ENCODE peak calls at places on chromosomes 1 and 21, in four cellular contexts. One of them, this sample, is unnamed.
A peak's percentile ranks its signal among the peaks of the same experiment; 100 is the strongest.

GRCh38 chr1:228060458-228061190 is 21.9 kb upstream of the ARF1 start:
- DNase-seq in adrenal gland: no peak
- DNase-seq in right atrium auricular region: no peak
- DNase-seq in heart right ventricle: no peak
- DNase-seq in this sample: no peak

GRCh38 chr21:42315296-42315891 is at the start of gene TFF3:
- DNase-seq in adrenal gland: peak; percentile 22
- DNase-seq in heart right ventricle: no peak
- DNase-seq in right atrium auricular region: peak; percentile 58
- DNase-seq in this sample: peak; percentile 47

GRCh38 chr1:62688687-62689085 is 500 bp upstream of the DOCK7 start:
- DNase-seq in adrenal gland: no peak
- DNase-seq in heart right ventricle: no peak
- DNase-seq in right atrium auricular region: no peak
- DNase-seq in this sample: peak; percentile 19

GRCh38 chr1:50415235-50416149 is 7.8 kb downstream of the DMRTA2 start:
- DNase-seq in heart right ventricle: no peak
- DNase-seq in right atrium auricular region: no peak
- DNase-seq in adrenal gland: no peak
- DNase-seq in this sample: no peak

GRCh38 chr1:11594222-11594621 is 60.0 kb downstream of the FBXO2 start:
- DNase-seq in right atrium auricular region: no peak
- DNase-seq in heart right ventricle: no peak
- DNase-seq in adrenal gland: no peak
- DNase-seq in this sample: peak; percentile 28

GRCh38 chr1:241802849-241803248 is 45.2 kb upstream of the EXO1 start:
- DNase-seq in heart right ventricle: no peak
- DNase-seq in adrenal gland: no peak
- DNase-seq in right atrium auricular region: no peak
- DNase-seq in this sample: peak; percentile 88

GRCh38 chr1:111804736-111805135 is 49.0 kb downstream of the DDX20 start:
- DNase-seq in right atrium auricular region: no peak
- DNase-seq in adrenal gland: no peak
- DNase-seq in heart right ventricle: no peak
- DNase-seq in this sample: no peak

GRCh38 chr1:70420320-70420719 is 9.3 kb downstream of the CTH start:
- DNase-seq in heart right ventricle: no peak
- DNase-seq in right atrium auricular region: no peak
- DNase-seq in adrenal gland: no peak
- DNase-seq in this sample: no peak

GRCh38 chr1:236164273-236164672 is 21.9 kb downstream of the GPR137B start:
- DNase-seq in heart right ventricle: no peak
- DNase-seq in right atrium auricular region: no peak
- DNase-seq in adrenal gland: no peak
- DNase-seq in this sample: no peak

GRCh38 chr1:85494074-85494956 is 29.4 kb upstream of the DDAH1 start:
- DNase-seq in right atrium auricular region: no peak
- DNase-seq in heart right ventricle: no peak
- DNase-seq in adrenal gland: no peak
- DNase-seq in this sample: no peak

GRCh38 chr1:176954242-176954641 is 210.3 kb downstream of the ASTN1 start:
- DNase-seq in heart right ventricle: no peak
- DNase-seq in adrenal gland: no peak
- DNase-seq in right atrium auricular region: no peak
- DNase-seq in this sample: peak; percentile 24

GRCh38 chr21:16248705-16249104 is 518.9 kb downstream of the USP25 start:
- DNase-seq in adrenal gland: no peak
- DNase-seq in right atrium auricular region: no peak
- DNase-seq in heart right ventricle: no peak
- DNase-seq in this sample: no peak

GRCh38 chr1:182206628-182207239 is 145.2 kb upstream of the ZNF648 start:
- DNase-seq in heart right ventricle: peak; percentile 66
- DNase-seq in adrenal gland: peak; percentile 47
- DNase-seq in right atrium auricular region: peak; percentile 92
- DNase-seq in this sample: no peak

GRCh38 chr1:23624440-23624839 is 65.1 kb upstream of the ID3 start:
- DNase-seq in right atrium auricular region: no peak
- DNase-seq in adrenal gland: no peak
- DNase-seq in heart right ventricle: no peak
- DNase-seq in this sample: no peak

GRCh38 chr1:211259596-211260126 is 495 bp downstream of the RCOR3 start:
- DNase-seq in heart right ventricle: peak; percentile 62
- DNase-seq in adrenal gland: peak; percentile 69
- DNase-seq in right atrium auricular region: no peak
- DNase-seq in this sample: no peak

GRCh38 chr1:201584510-201584991 is 45.6 kb downstream of the NAV1 start:
- DNase-seq in heart right ventricle: no peak
- DNase-seq in right atrium auricular region: peak; percentile 64
- DNase-seq in adrenal gland: no peak
- DNase-seq in this sample: no peak

GRCh38 chr1:20216574-20216973 is 30.3 kb upstream of the PLA2G2C start:
- DNase-seq in right atrium auricular region: no peak
- DNase-seq in heart right ventricle: no peak
- DNase-seq in adrenal gland: no peak
- DNase-seq in this sample: peak; percentile 55

GRCh38 chr21:39000496-39000895 is 182.8 kb downstream of the PSMG1 start:
- DNase-seq in right atrium auricular region: no peak
- DNase-seq in adrenal gland: no peak
- DNase-seq in heart right ventricle: peak; percentile 66
- DNase-seq in this sample: peak; percentile 47

GRCh38 chr1:40620150-40620549 is 45.3 kb downstream of the RIMS3 start:
- DNase-seq in right atrium auricular region: no peak
- DNase-seq in adrenal gland: no peak
- DNase-seq in heart right ventricle: no peak
- DNase-seq in this sample: no peak

GRCh38 chr1:155117610-155118009 is 10.1 kb upstream of the EFNA1 start:
- DNase-seq in right atrium auricular region: no peak
- DNase-seq in adrenal gland: no peak
- DNase-seq in heart right ventricle: no peak
- DNase-seq in this sample: no peak
- H3K4me3 ChIP-seq in right atrium auricular region: no peak overlapping the region
- H3K4me3 ChIP-seq in adrenal gland: no peak overlapping the region
- H3K4me3 ChIP-seq in heart right ventricle: no peak overlapping the region
- H3K4me3 ChIP-seq in this sample: no peak overlapping the region

DNA sequence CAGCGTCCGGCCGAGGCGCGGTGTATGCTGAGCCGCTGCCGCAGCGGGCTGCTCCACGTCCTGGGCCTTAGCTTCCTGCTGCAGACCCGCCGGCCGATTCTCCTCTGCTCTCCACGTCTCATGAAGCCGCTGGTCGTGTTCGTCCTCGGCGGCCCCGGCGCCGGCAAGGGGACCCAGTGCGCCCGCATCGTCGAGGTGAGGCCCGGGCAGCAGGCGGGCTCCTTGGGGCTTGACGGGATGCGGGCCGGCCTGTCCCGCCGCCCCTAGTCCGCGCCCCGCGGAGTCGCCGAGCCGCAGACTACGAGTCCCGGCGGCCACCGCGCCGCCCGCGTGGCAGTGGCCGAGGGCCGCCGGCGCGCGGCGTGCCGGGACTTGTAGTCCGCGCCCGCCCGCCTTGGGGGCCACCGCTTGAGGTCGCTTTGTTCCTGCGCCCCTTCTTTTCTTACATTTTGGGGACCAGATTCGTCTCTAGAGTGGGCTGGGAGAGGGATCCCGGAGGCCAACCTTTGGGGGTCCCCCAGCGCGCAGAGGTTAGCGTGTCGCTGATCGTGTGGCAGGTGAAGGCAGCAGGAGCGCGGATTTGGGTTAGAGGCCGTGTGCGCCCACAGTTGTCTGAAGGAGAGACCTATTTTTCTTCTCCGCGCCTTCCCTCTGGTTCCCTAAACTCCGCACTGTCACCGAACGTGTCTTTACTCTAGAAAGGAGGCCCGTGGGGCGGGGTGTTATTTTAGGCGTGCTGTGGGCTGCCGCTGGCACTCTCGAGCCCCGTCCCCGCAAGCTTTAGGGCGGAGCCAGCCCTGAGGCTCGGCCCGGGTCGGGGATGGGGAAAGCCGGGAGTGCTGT is 553 bp downstream of the CMPK1 start:
- DNase-seq in heart right ventricle: peak; percentile 75
- DNase-seq in right atrium auricular region: peak; percentile 82
- DNase-seq in adrenal gland: peak; percentile 83
- DNase-seq in this sample: peak; percentile 80
- TF ChIP-seq CTCF in heart right ventricle: peak; percentile 24
- TF ChIP-seq CTCF in right atrium auricular region: no peak
- TF ChIP-seq CTCF in adrenal gland: no peak
- TF ChIP-seq CTCF in this sample: no peak

DNA sequence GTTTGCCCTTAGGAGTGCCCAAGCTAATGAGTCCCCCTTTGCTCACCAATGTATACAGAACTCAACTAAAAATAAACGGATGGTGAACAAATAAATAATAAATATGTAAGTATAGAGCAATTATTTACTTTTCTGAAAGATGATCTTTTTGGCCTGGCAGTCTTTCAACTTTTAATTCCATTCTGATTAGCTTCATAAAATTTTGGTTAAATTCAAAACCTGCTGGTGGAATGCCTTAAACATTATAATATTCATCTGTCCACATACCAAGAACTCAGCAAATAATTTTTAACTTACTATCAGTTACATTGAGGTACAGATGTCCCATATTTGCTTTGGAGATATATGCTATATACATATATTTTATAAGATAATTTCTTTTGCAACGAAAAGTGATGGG is 204.3 kb downstream of the APP start:
- DNase-seq in heart right ventricle: no peak
- DNase-seq in right atrium auricular region: no peak
- DNase-seq in adrenal gland: no peak
- DNase-seq in this sample: no peak
- H3K4me3 ChIP-seq in heart right ventricle: no peak overlapping the region
- H3K4me3 ChIP-seq in right atrium auricular region: no peak overlapping the region
- H3K4me3 ChIP-seq in adrenal gland: no peak overlapping the region
- H3K4me3 ChIP-seq in this sample: no peak overlapping the region

GRCh38 chr1:203178083-203178482 is 2.5 kb upstream of the MYBPH start:
- DNase-seq in heart right ventricle: no peak
- DNase-seq in right atrium auricular region: no peak
- DNase-seq in adrenal gland: no peak
- DNase-seq in this sample: no peak

GRCh38 chr1:203176273-203176672 is 647 bp upstream of the MYBPH start:
- DNase-seq in adrenal gland: no peak
- DNase-seq in heart right ventricle: no peak
- DNase-seq in right atrium auricular region: no peak
- DNase-seq in this sample: no peak

GRCh38 chr1:203176744-203177460 is 1.3 kb upstream of the MYBPH start:
- DNase-seq in right atrium auricular region: no peak
- DNase-seq in heart right ventricle: no peak
- DNase-seq in adrenal gland: no peak
- DNase-seq in this sample: no peak

GRCh38 chr1:203178821-203179220 is 3.2 kb upstream of the MYBPH start:
- DNase-seq in right atrium auricular region: no peak
- DNase-seq in adrenal gland: no peak
- DNase-seq in heart right ventricle: no peak
- DNase-seq in this sample: no peak

GRCh38 chr1:203177471-203178039 is 1.9 kb upstream of the MYBPH start:
- DNase-seq in adrenal gland: peak; percentile 52
- DNase-seq in heart right ventricle: no peak
- DNase-seq in right atrium auricular region: no peak
- DNase-seq in this sample: peak; percentile 29
- TF ChIP-seq CTCF in adrenal gland: no peak
- TF ChIP-seq CTCF in heart right ventricle: no peak
- TF ChIP-seq CTCF in right atrium auricular region: no peak
- TF ChIP-seq CTCF in this sample: no peak

DNA sequence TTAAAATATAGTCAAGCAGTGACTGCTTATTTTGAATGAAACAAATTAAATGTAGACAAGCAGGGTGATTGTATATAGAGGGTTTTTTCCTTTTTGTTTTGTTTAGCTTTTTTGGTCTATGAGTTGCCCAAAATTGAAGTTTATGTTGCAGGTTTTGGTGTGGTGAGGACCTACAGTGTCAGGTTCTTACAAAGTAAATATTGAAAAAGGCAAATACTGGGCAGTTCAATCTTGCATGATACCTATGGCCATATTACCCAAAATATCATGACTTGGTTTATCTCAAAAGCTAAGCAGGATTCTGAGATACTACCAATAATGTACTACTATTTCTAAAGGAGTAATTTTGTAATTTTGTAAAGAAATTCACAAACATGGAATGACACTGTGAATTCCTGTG is 1.8 kb downstream of the DNAJB4 start:
- DNase-seq in right atrium auricular region: no peak
- DNase-seq in adrenal gland: no peak
- DNase-seq in heart right ventricle: no peak
- DNase-seq in this sample: no peak
- H3K4me3 ChIP-seq in right atrium auricular region: peak overlapping the region; percentile 66
- H3K4me3 ChIP-seq in adrenal gland: peak overlapping the region; percentile 2
- H3K4me3 ChIP-seq in heart right ventricle: peak overlapping the region; percentile 57
- H3K4me3 ChIP-seq in this sample: peak overlapping the region; percentile 67

GRCh38 chr1:180954766-180955165 is 42.1 kb downstream of the KIAA1614 start:
- DNase-seq in adrenal gland: no peak
- DNase-seq in right atrium auricular region: no peak
- DNase-seq in heart right ventricle: no peak
- DNase-seq in this sample: no peak

GRCh38 chr1:180953291-180953747 is 40.6 kb downstream of the KIAA1614 start:
- DNase-seq in heart right ventricle: no peak
- DNase-seq in right atrium auricular region: no peak
- DNase-seq in adrenal gland: no peak
- DNase-seq in this sample: peak; percentile 87

GRCh38 chr1:180951881-180952656 is 39.4 kb downstream of the KIAA1614 start:
- DNase-seq in adrenal gland: no peak
- DNase-seq in heart right ventricle: no peak
- DNase-seq in right atrium auricular region: no peak
- DNase-seq in this sample: no peak

GRCh38 chr1:180952657-180953013 is 39.9 kb downstream of the KIAA1614 start:
- DNase-seq in right atrium auricular region: no peak
- DNase-seq in heart right ventricle: no peak
- DNase-seq in adrenal gland: no peak
- DNase-seq in this sample: no peak

DNA sequence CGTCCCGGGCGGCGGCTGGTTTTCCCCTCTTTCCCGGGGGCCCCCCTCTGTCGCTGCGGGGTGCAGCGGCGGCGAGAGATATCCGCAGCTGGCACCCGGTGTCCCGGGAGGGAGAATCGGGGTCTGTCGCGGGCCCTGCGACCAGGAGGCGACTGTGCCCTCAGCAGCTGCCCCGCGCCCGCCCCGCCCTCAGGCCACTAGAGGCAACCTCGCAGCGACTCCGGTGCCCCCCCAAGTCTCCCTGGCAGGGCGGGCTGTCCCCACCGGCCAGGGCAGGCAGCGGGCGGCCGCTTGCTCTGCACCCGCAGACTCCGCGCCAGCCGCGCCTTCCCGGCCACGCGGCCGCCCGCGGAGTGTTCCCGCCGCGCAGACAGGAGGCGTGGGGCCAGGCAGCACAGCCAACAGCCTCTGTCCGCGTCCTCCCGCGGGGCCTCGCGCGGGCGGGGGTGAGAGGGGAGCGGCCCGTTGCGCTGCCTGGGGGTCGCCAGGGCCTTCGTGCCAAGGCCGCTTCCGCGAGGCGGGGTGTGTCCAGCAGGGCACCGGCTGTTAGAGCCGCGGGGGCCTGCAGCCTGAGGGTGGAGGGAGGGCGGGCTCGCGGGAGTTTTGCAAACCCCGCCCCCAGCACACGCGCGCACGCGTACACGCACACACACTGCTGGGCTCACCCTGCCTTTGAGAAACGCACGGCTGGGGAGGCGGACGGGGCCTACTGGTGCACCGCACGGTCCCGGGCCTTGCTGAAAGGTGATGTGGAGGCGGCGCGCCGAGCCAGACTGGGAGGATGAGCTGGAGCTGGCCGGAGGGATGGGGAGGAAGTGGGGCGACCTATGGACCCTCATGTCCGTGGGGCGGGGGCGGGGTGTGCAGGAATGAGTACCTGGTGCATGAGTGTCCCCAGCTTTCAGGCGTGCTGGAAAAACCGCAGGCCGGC is 41.4 kb downstream of the KIAA1614 start:
- DNase-seq in adrenal gland: peak; percentile 68
- DNase-seq in right atrium auricular region: peak; percentile 68
- DNase-seq in heart right ventricle: peak; percentile 44
- DNase-seq in this sample: peak; percentile 28
- TF ChIP-seq CTCF in adrenal gland: no peak
- TF ChIP-seq CTCF in right atrium auricular region: no peak
- TF ChIP-seq CTCF in heart right ventricle: no peak
- TF ChIP-seq CTCF in this sample: no peak

This sample was measured in epithelial cell of esophagus.